ENCODE peak calls at places on chromosomes 7 and 10, in seven cellular contexts. One of them, this sample, is unnamed.

GRCh38 chr7:36155811-36156361 is 2.8 kb downstream of the EEPD1 start:
- DNase-seq in PC-9: no peak
- DNase-seq in GM12878: no peak
- DNase-seq in hepatocyte: peak
- DNase-seq in GM23338: peak
- DNase-seq in fibroblast of lung: peak
- DNase-seq in H1: no peak
- DNase-seq in this sample: no peak

GRCh38 chr10:4615042-4615441 is 211.0 kb upstream of the AKR1E2 start:
- DNase-seq in hepatocyte: no peak
- DNase-seq in GM12878: no peak
- DNase-seq in PC-9: no peak
- DNase-seq in GM23338: no peak
- DNase-seq in H1: no peak
- DNase-seq in fibroblast of lung: no peak
- DNase-seq in this sample: no peak

GRCh38 chr7:45456105-45456504 is 118.1 kb upstream of the ADCY1 start:
- DNase-seq in hepatocyte: no peak
- DNase-seq in PC-9: no peak
- DNase-seq in fibroblast of lung: no peak
- DNase-seq in GM23338: no peak
- DNase-seq in GM12878: no peak
- DNase-seq in H1: no peak
- DNase-seq in this sample: no peak

GRCh38 chr10:83991986-83992753 is 147.1 kb upstream of the GHITM start:
- DNase-seq in fibroblast of lung: peak
- DNase-seq in GM23338: peak
- DNase-seq in H1: peak
- DNase-seq in PC-9: no peak
- DNase-seq in GM12878: peak
- DNase-seq in hepatocyte: peak
- DNase-seq in this sample: no peak

GRCh38 chr7:155729847-155730246 is 82.4 kb downstream of the SHH start:
- DNase-seq in PC-9: no peak
- DNase-seq in GM23338: no peak
- DNase-seq in H1: no peak
- DNase-seq in hepatocyte: no peak
- DNase-seq in GM12878: no peak
- DNase-seq in fibroblast of lung: peak
- DNase-seq in this sample: no peak

GRCh38 chr10:131744356-131744755 is 156.5 kb upstream of the PPP2R2D start:
- DNase-seq in GM23338: no peak
- DNase-seq in PC-9: no peak
- DNase-seq in fibroblast of lung: no peak
- DNase-seq in GM12878: no peak
- DNase-seq in H1: no peak
- DNase-seq in hepatocyte: no peak
- DNase-seq in this sample: no peak

GRCh38 chr7:38463277-38464224 is 167.6 kb downstream of the AMPH start:
- DNase-seq in hepatocyte: peak
- DNase-seq in GM23338: no peak
- DNase-seq in H1: no peak
- DNase-seq in fibroblast of lung: peak
- DNase-seq in PC-9: no peak
- DNase-seq in GM12878: peak
- DNase-seq in this sample: peak

GRCh38 chr10:69734797-69735468 is 66.8 kb upstream of the COL13A1 start:
- DNase-seq in GM12878: no peak
- DNase-seq in GM23338: no peak
- DNase-seq in H1: no peak
- DNase-seq in PC-9: no peak
- DNase-seq in fibroblast of lung: peak
- DNase-seq in hepatocyte: no peak
- DNase-seq in this sample: no peak

GRCh38 chr7:5528071-5528814 is 104.6 kb upstream of the TNRC18 start:
- DNase-seq in GM23338: no peak
- DNase-seq in PC-9: peak
- DNase-seq in fibroblast of lung: no peak
- DNase-seq in H1: no peak
- DNase-seq in GM12878: no peak
- DNase-seq in hepatocyte: no peak
- DNase-seq in this sample: no peak

GRCh38 chr7:1164436-1164835 is 4.4 kb upstream of the ZFAND2A start:
- DNase-seq in PC-9: no peak
- DNase-seq in hepatocyte: no peak
- DNase-seq in H1: no peak
- DNase-seq in GM23338: no peak
- DNase-seq in fibroblast of lung: no peak
- DNase-seq in GM12878: no peak
- DNase-seq in this sample: no peak

GRCh38 chr7:134742688-134743350 is 36.6 kb upstream of the CALD1 start:
- DNase-seq in GM12878: no peak
- DNase-seq in fibroblast of lung: peak
- DNase-seq in H1: no peak
- DNase-seq in PC-9: no peak
- DNase-seq in GM23338: no peak
- DNase-seq in hepatocyte: no peak
- DNase-seq in this sample: no peak

GRCh38 chr7:92698237-92698841 is 108.1 kb upstream of the FAM133B start:
- DNase-seq in fibroblast of lung: peak
- DNase-seq in GM23338: no peak
- DNase-seq in hepatocyte: peak
- DNase-seq in PC-9: no peak
- DNase-seq in GM12878: no peak
- DNase-seq in H1: no peak
- DNase-seq in this sample: no peak

GRCh38 chr10:117720931-117721826 is 178.6 kb downstream of the EMX2 start:
- DNase-seq in fibroblast of lung: no peak
- DNase-seq in GM12878: no peak
- DNase-seq in PC-9: no peak
- DNase-seq in hepatocyte: peak
- DNase-seq in H1: no peak
- DNase-seq in GM23338: peak
- DNase-seq in this sample: no peak

GRCh38 chr10:26437637-26438461 is at the start of gene APBB1IP:
- DNase-seq in H1: no peak
- DNase-seq in fibroblast of lung: peak
- DNase-seq in hepatocyte: peak
- DNase-seq in PC-9: no peak
- DNase-seq in GM12878: peak
- DNase-seq in GM23338: peak
- DNase-seq in this sample: no peak

GRCh38 chr7:100957832-100958421 is 8.6 kb downstream of the MUC3A start:
- DNase-seq in GM12878: no peak
- DNase-seq in fibroblast of lung: no peak
- DNase-seq in PC-9: no peak
- DNase-seq in GM23338: no peak
- DNase-seq in H1: no peak
- DNase-seq in hepatocyte: peak
- DNase-seq in this sample: no peak

GRCh38 chr7:131173148-131173890 is 154.4 kb upstream of the MKLN1 start:
- DNase-seq in hepatocyte: no peak
- DNase-seq in H1: no peak
- DNase-seq in fibroblast of lung: peak
- DNase-seq in GM12878: no peak
- DNase-seq in GM23338: no peak
- DNase-seq in PC-9: peak
- DNase-seq in this sample: no peak

GRCh38 chr7:103140061-103140460 is 8.8 kb downstream of the NAPEPLD start:
- DNase-seq in GM12878: no peak
- DNase-seq in GM23338: no peak
- DNase-seq in H1: no peak
- DNase-seq in fibroblast of lung: no peak
- DNase-seq in hepatocyte: no peak
- DNase-seq in PC-9: no peak
- DNase-seq in this sample: no peak

GRCh38 chr10:8133146-8133545 is 78.7 kb downstream of the GATA3 start:
- DNase-seq in PC-9: no peak
- DNase-seq in GM12878: peak
- DNase-seq in hepatocyte: no peak
- DNase-seq in H1: no peak
- DNase-seq in fibroblast of lung: peak
- DNase-seq in GM23338: no peak
- DNase-seq in this sample: no peak

GRCh38 chr7:55570939-55571338 is 1.4 kb downstream of the VOPP1 start:
- DNase-seq in hepatocyte: no peak
- DNase-seq in PC-9: peak
- DNase-seq in H1: no peak
- DNase-seq in GM23338: no peak
- DNase-seq in fibroblast of lung: peak
- DNase-seq in GM12878: no peak
- DNase-seq in this sample: peak

GRCh38 chr7:96319444-96319843 is 2.5 kb downstream of the SLC25A13 start:
- DNase-seq in H1: no peak
- DNase-seq in PC-9: no peak
- DNase-seq in GM12878: no peak
- DNase-seq in hepatocyte: no peak
- DNase-seq in fibroblast of lung: no peak
- DNase-seq in GM23338: no peak
- DNase-seq in this sample: no peak

GRCh38 chr7:2723138-2723850 is 35.3 kb downstream of the AMZ1 start:
- DNase-seq in H1: no peak
- DNase-seq in hepatocyte: no peak
- DNase-seq in fibroblast of lung: no peak
- DNase-seq in GM12878: no peak
- DNase-seq in PC-9: no peak
- DNase-seq in GM23338: no peak
- DNase-seq in this sample: no peak

GRCh38 chr7:139232377-139232717 is 1.3 kb downstream of the UBN2 start:
- DNase-seq in H1: no peak
- DNase-seq in GM12878: no peak
- DNase-seq in hepatocyte: no peak
- DNase-seq in fibroblast of lung: no peak
- DNase-seq in GM23338: no peak
- DNase-seq in PC-9: peak
- DNase-seq in this sample: no peak

GRCh38 chr7:144835166-144835611 is 664 bp downstream of the TPK1 start:
- DNase-seq in H1: no peak
- DNase-seq in PC-9: no peak
- DNase-seq in hepatocyte: peak
- DNase-seq in GM12878: peak
- DNase-seq in fibroblast of lung: peak
- DNase-seq in GM23338: peak
- DNase-seq in this sample: no peak

GRCh38 chr10:99540673-99541531 is 8.2 kb downstream of the NKX2-3 start:
- DNase-seq in PC-9: no peak
- DNase-seq in hepatocyte: peak
- DNase-seq in fibroblast of lung: no peak
- DNase-seq in H1: no peak
- DNase-seq in GM23338: peak
- DNase-seq in GM12878: no peak
- DNase-seq in this sample: no peak
- TF ChIP-seq EZH2 in PC-9: no peak
- TF ChIP-seq EZH2 in hepatocyte: peak
- TF ChIP-seq EZH2 in fibroblast of lung: peak
- TF ChIP-seq EZH2 in H1: peak
- TF ChIP-seq EZH2 in GM23338: peak
- TF ChIP-seq EZH2 in GM12878: no peak
- TF ChIP-seq EZH2 in this sample: no peak

GRCh38 chr7:73565675-73566342 is 8.3 kb upstream of the BCL7B start:
- DNase-seq in PC-9: no peak
- DNase-seq in GM23338: no peak
- DNase-seq in hepatocyte: no peak
- DNase-seq in H1: no peak
- DNase-seq in fibroblast of lung: no peak
- DNase-seq in GM12878: no peak
- DNase-seq in this sample: no peak
- H3K4me3 ChIP-seq in PC-9: no peak
- H3K4me3 ChIP-seq in GM23338: no peak
- H3K4me3 ChIP-seq in hepatocyte: no peak
- H3K4me3 ChIP-seq in H1: no peak
- H3K4me3 ChIP-seq in fibroblast of lung: peak
- H3K4me3 ChIP-seq in GM12878: peak
- H3K4me3 ChIP-seq in this sample: no peak

DNA sequence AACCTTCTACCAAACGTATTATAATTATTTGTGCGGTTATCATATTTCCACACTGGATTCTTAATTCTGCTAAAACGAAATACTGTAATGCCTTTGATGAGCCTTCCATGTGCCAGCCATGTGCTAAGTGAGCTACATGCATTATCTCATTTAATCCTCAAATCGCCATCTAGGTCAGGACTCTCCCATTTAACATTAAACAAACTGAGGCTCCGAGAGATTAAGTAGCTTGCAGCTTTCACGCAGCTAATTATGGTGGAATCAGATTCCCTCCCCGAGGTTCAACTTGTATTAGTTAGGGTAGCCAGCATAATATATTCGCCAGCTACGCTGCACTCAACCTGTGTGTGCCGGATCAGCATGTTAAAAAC is 798 bp upstream of the TSPAN33 start:
- DNase-seq in GM23338: no peak
- DNase-seq in GM12878: no peak
- DNase-seq in PC-9: no peak
- DNase-seq in hepatocyte: no peak
- DNase-seq in fibroblast of lung: no peak
- DNase-seq in H1: no peak
- DNase-seq in this sample: no peak
- TF ChIP-seq EZH2 in GM23338: no peak
- TF ChIP-seq EZH2 in GM12878: no peak
- TF ChIP-seq EZH2 in PC-9: no peak
- TF ChIP-seq EZH2 in hepatocyte: no peak
- TF ChIP-seq EZH2 in fibroblast of lung: no peak
- TF ChIP-seq EZH2 in H1: no peak
- TF ChIP-seq EZH2 in this sample: no peak

GRCh38 chr10:120422459-120422858 is 34.6 kb upstream of the PLPP4 start:
- DNase-seq in fibroblast of lung: peak
- DNase-seq in GM12878: no peak
- DNase-seq in hepatocyte: peak
- DNase-seq in GM23338: no peak
- DNase-seq in H1: peak
- DNase-seq in PC-9: no peak
- DNase-seq in this sample: no peak

GRCh38 chr10:120423350-120424197 is 33.5 kb upstream of the PLPP4 start:
- DNase-seq in hepatocyte: peak
- DNase-seq in fibroblast of lung: peak
- DNase-seq in GM23338: peak
- DNase-seq in GM12878: no peak
- DNase-seq in H1: peak
- DNase-seq in PC-9: no peak
- DNase-seq in this sample: peak

GRCh38 chr10:120421250-120421649 is 35.8 kb upstream of the PLPP4 start:
- DNase-seq in H1: no peak
- DNase-seq in GM23338: no peak
- DNase-seq in fibroblast of lung: no peak
- DNase-seq in hepatocyte: no peak
- DNase-seq in GM12878: no peak
- DNase-seq in PC-9: no peak
- DNase-seq in this sample: no peak

GRCh38 chr10:120426306-120426705 is 30.7 kb upstream of the PLPP4 start:
- DNase-seq in PC-9: no peak
- DNase-seq in GM12878: no peak
- DNase-seq in hepatocyte: no peak
- DNase-seq in H1: no peak
- DNase-seq in GM23338: no peak
- DNase-seq in fibroblast of lung: peak
- DNase-seq in this sample: no peak

DNA sequence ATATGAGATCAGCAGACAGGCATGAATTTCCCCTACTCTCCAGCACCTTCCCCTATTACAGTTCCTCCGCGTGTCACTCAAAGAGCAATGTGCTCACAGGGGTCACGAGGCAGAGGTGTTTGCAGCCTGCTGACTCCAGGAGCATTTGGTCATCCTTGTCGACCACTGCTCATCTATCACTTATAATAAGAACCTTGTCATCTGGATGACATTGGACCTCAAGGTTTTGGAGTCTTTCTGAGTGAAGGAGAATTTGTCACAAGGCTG is 32.9 kb upstream of the PLPP4 start:
- DNase-seq in hepatocyte: no peak
- DNase-seq in GM12878: no peak
- DNase-seq in H1: no peak
- DNase-seq in PC-9: no peak
- DNase-seq in GM23338: no peak
- DNase-seq in fibroblast of lung: no peak
- DNase-seq in this sample: no peak
- H3K4me3 ChIP-seq in hepatocyte: no peak
- H3K4me3 ChIP-seq in GM12878: no peak
- H3K4me3 ChIP-seq in H1: no peak
- H3K4me3 ChIP-seq in PC-9: no peak
- H3K4me3 ChIP-seq in GM23338: no peak
- H3K4me3 ChIP-seq in fibroblast of lung: no peak
- H3K4me3 ChIP-seq in this sample: no peak